ENCODE peak calls at places on chromosomes 5 and 9, in six cellular contexts. E is A172, D is endodermal cell, O is kidney epithelial cell, P is T-helper 9 cell, I is gastrocnemius medialis. X is an unnamed sample.

GRCh38 chr9:698937-699336 is 142.6 kb upstream of the DMRT1 start:
- DNase-seq in E (no peak), D (no peak), O (no peak), P (no peak), I (no peak), X (no peak)

GRCh38 chr5:173256800-173257199 is 21.8 kb upstream of the NKX2-5 start:
- DNase-seq in E (no peak), D (no peak), O (no peak), P (no peak), I (no peak), X (no peak)

GRCh38 chr5:95730011-95730700 is 980 bp upstream of the RHOBTB3 start:
- DNase-seq in E (no peak), D (no peak), O (no peak), P (no peak), I (no peak), X (no peak)

GRCh38 chr5:97111612-97112011 is 30.8 kb downstream of the LIX1 start:
- DNase-seq in E (no peak), D (no peak), O (no peak), P (no peak), I (no peak), X (no peak)

GRCh38 chr5:73140801-73141200 is 20.4 kb downstream of the TMEM171 start:
- DNase-seq in E (no peak), D (no peak), O (no peak), P (no peak), I (no peak), X (no peak)

GRCh38 chr5:41967401-41967800 is 42.3 kb downstream of the FBXO4 start:
- DNase-seq in E (no peak), D (no peak), O (no peak), P (no peak), I (no peak), X (no peak)

GRCh38 chr5:65815156-65815555 is 93.2 kb downstream of the NLN start:
- DNase-seq in E (no peak), D (no peak), O (no peak), P (no peak), I (no peak), X (no peak)

GRCh38 chr9:83403864-83404263 is 134.3 kb downstream of the FRMD3 start:
- DNase-seq in E (peak), D (peak), O (no peak), P (no peak), I (no peak), X (no peak)

GRCh38 chr5:112848116-112848811 is 12.8 kb upstream of the SRP19 start:
- DNase-seq in E (peak), D (peak), O (peak), P (no peak), I (no peak), X (peak)

GRCh38 chr5:10323588-10324488 is 16.1 kb upstream of the CMBL start:
- DNase-seq in E (no peak), D (peak), O (no peak), P (no peak), I (no peak), X (no peak)

GRCh38 chr9:33167949-33168535 is 906 bp upstream of the B4GALT1 start:
- DNase-seq in E (no peak), D (peak), O (no peak), P (no peak), I (no peak), X (no peak)

GRCh38 chr9:94791431-94791830 is 64.9 kb downstream of the AOPEP start:
- DNase-seq in E (no peak), D (no peak), O (no peak), P (no peak), I (no peak), X (no peak)

GRCh38 chr9:34375901-34376595 is 650 bp downstream of the MYORG start:
- DNase-seq in E (peak), D (peak), O (no peak), P (peak), I (peak), X (no peak)

GRCh38 chr9:134855231-134855899 is 25.2 kb upstream of the FCN2 start:
- DNase-seq in E (no peak), D (no peak), O (no peak), P (no peak), I (no peak), X (no peak)

GRCh38 chr5:71483355-71483754 is 27.9 kb downstream of the BDP1 start:
- DNase-seq in E (peak), D (no peak), O (peak), P (no peak), I (no peak), X (peak)

GRCh38 chr5:107253246-107253645 is 417.5 kb downstream of the EFNA5 start:
- DNase-seq in E (no peak), D (no peak), O (peak), P (no peak), I (no peak), X (no peak)